ENCODE peak calls at places on chromosomes 12 and 14, in six cellular contexts. O is HFFc6, S is mucosa of descending colon, N is WTC11, Z is uterus, C is right atrium auricular region. R is an unnamed sample.

GRCh38 chr12:24810378-24810777 is 138.5 kb downstream of the BCAT1 start:
- DNase-seq in C (no peak), O (no peak), Z (no peak), N (no peak), S (no peak), R (no peak)

GRCh38 chr12:93223440-93224426 is 154.0 kb upstream of the NUDT4 start:
- DNase-seq in Z (no peak), O (no peak), S (no peak), C (no peak), N (no peak), R (no peak)

GRCh38 chr12:27549801-27550652 is 26.0 kb downstream of the PPFIBP1 start:
- DNase-seq in C (peak), N (peak), S (peak), O (peak), Z (peak), R (peak)

GRCh38 chr14:54189358-54190354 is 207.2 kb upstream of the CDKN3 start:
- DNase-seq in O (peak), Z (no peak), N (no peak), S (no peak), C (no peak), R (no peak)

GRCh38 chr12:124720019-124720686 is 143.5 kb downstream of the SCARB1 start:
- DNase-seq in O (peak), N (no peak), C (no peak), S (no peak), Z (peak), R (no peak)

GRCh38 chr12:115088995-115089841 is 405.2 kb upstream of the TBX3 start:
- DNase-seq in Z (no peak), S (no peak), N (no peak), O (no peak), C (no peak), R (no peak)

GRCh38 chr12:69966409-69966808 is 141.4 kb downstream of the MYRFL start:
- DNase-seq in S (peak), N (no peak), Z (no peak), C (peak), O (no peak), R (no peak)

GRCh38 chr14:35004839-35005238 is 22.0 kb downstream of the SRP54 start:
- DNase-seq in C (no peak), N (no peak), S (no peak), O (no peak), Z (no peak), R (no peak)

GRCh38 chr12:82855872-82856271 is 169.2 kb downstream of the TMTC2 start:
- DNase-seq in O (no peak), S (no peak), Z (no peak), C (no peak), N (no peak), R (no peak)

GRCh38 chr12:76226956-76227355 is 121.3 kb downstream of the BBS10 start:
- DNase-seq in O (no peak), S (no peak), C (no peak), N (no peak), Z (no peak), R (no peak)

GRCh38 chr12:115571027-115571426 is 706.5 kb downstream of the MED13L start:
- DNase-seq in Z (no peak), S (no peak), C (no peak), N (no peak), O (no peak), R (no peak)

GRCh38 chr12:108846320-108846719 is 11.1 kb downstream of the SSH1 start:
- DNase-seq in N (no peak), Z (no peak), O (no peak), C (no peak), S (no peak), R (no peak)

GRCh38 chr12:127046467-127046866 is 1220.5 kb upstream of the TMEM132C start:
- DNase-seq in O (no peak), S (no peak), Z (no peak), C (no peak), N (no peak), R (no peak)

GRCh38 chr14:102088012-102088792 is 1.4 kb upstream of the HSP90AA1 start:
- DNase-seq in N (peak), C (peak), Z (peak), S (peak), O (no peak), R (no peak)

GRCh38 chr14:102086972-102087761 is at the start of gene HSP90AA1:
- DNase-seq in N (peak), C (peak), S (peak), Z (peak), O (peak), R (peak)

GRCh38 chr14:102089621-102090343 is 2.9 kb upstream of the HSP90AA1 start:
- DNase-seq in C (no peak), Z (no peak), O (no peak), N (no peak), S (no peak), R (no peak)

GRCh38 chr14:102086346-102086971 is 385 bp downstream of the HSP90AA1 start:
- DNase-seq in C (no peak), O (peak), S (peak), Z (peak), N (no peak), R (no peak)

GRCh38 chr14:102087762-102088011 is 843 bp upstream of the HSP90AA1 start:
- DNase-seq in S (no peak), Z (no peak), C (no peak), N (no peak), O (no peak), R (no peak)
- TF ChIP-seq CTCF in S (no peak), Z (no peak), C (no peak), N (no peak), O (no peak), R (no peak)

DNA sequence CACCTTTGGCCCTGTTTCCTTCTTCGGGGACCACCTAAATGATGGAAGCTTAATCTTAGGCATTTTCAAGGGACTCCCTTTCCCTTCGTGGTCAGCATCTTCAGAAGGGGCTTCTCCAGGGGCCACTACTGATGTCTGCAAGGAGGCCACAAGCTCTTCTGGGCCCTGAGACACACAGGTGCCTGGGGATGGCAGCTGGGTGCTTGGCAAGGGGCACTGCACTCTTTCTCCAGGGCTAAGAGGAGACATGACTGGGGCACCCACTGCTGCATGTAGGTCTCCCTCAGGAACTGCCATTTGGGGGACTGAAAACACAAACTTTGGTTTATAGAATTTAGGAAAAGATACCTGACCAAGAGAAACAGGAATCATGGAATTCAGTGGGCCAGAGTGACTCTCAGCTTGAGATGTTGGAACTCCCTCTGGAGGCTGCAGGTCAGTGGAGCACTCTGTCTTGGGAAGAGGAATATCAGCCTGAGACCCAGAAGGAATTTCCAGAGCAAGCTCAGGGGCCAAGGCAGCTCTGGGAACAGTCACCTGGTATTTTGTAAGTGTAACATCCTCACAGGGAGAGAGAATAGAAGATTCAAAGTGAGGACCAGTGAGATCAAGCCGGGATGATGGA is 16.0 kb downstream of the PLD4 start:
- DNase-seq in C (no peak), O (no peak), N (peak), S (no peak), Z (no peak), R (no peak)
- TF ChIP-seq CTCF in C (no peak), O (peak), N (no peak), S (no peak), Z (no peak), R (no peak)

DNA sequence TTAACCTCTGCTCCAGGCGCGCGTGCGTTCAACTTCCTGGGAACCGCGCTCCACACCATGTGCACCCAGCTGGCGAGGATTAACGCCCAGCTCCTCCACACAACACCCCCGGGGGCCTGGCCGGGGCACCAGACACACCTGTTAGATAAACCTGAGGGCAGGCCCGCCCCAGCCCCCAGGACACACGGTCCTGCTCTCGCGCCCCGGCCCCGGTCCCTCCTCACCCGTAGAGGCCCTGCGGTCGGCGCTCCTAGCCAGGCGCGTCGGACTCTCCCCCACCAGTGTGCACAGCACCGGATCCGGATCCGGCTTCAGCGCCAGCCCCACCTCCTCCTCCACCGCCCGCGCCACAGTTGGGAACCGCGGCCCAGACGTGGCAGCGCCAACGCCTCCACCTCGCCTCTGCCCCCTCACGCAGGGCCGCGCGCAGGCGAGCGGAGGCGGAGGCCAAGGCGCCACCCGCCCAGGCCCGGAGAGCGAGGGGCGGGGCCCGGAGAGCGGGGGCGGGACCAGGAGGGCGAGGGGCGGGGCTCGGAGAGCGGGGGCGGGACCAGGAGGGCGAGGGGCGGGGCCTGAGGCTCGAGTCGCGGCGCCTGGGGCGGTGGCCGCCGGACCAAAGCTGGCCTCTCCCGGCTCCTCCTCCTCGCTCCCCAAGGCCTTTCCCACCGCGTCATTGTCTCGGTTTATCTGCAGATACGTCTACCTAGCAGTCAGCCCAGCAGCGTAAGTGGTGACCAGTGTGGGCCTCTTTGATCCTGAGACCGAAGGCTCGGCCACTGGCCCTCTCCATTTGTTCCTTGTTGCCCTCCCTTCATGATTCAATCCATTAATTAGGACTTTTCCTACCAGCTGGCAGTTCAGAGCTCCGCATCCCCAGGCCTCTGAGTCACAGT is at the start of gene GNPNAT1:
- DNase-seq in N (peak), O (peak), S (peak), C (peak), Z (peak), R (peak)
- TF ChIP-seq CTCF in N (no peak), O (no peak), S (no peak), C (no peak), Z (no peak), R (no peak)

GRCh38 chr12:54996235-54996634 is 11.7 kb upstream of the TESPA1 start:
- DNase-seq in Z (no peak), C (no peak), O (no peak), N (no peak), S (no peak), R (no peak)
- TF ChIP-seq CTCF in Z (no peak), C (no peak), O (no peak), N (no peak), S (no peak), R (no peak)

GRCh38 chr14:36649872-36650650 is 11.6 kb upstream of the PAX9 start:
- DNase-seq in C (no peak), Z (no peak), S (no peak), N (no peak), O (no peak), R (no peak)

GRCh38 chr14:36647417-36647826 is 14.2 kb upstream of the PAX9 start:
- DNase-seq in O (no peak), N (peak), Z (no peak), C (no peak), S (no peak), R (no peak)

GRCh38 chr14:36647827-36648753 is 13.6 kb upstream of the PAX9 start:
- DNase-seq in O (no peak), S (peak), Z (no peak), N (peak), C (no peak), R (no peak)

GRCh38 chr14:36652542-36653201 is 9.0 kb upstream of the PAX9 start:
- DNase-seq in N (no peak), C (no peak), O (no peak), S (no peak), Z (no peak), R (no peak)

GRCh38 chr14:36646664-36647416 is 14.8 kb upstream of the PAX9 start:
- DNase-seq in C (no peak), S (peak), Z (no peak), O (no peak), N (peak), R (no peak)
- TF ChIP-seq CTCF in C (no peak), S (no peak), Z (no peak), O (no peak), N (no peak), R (no peak)

DNA sequence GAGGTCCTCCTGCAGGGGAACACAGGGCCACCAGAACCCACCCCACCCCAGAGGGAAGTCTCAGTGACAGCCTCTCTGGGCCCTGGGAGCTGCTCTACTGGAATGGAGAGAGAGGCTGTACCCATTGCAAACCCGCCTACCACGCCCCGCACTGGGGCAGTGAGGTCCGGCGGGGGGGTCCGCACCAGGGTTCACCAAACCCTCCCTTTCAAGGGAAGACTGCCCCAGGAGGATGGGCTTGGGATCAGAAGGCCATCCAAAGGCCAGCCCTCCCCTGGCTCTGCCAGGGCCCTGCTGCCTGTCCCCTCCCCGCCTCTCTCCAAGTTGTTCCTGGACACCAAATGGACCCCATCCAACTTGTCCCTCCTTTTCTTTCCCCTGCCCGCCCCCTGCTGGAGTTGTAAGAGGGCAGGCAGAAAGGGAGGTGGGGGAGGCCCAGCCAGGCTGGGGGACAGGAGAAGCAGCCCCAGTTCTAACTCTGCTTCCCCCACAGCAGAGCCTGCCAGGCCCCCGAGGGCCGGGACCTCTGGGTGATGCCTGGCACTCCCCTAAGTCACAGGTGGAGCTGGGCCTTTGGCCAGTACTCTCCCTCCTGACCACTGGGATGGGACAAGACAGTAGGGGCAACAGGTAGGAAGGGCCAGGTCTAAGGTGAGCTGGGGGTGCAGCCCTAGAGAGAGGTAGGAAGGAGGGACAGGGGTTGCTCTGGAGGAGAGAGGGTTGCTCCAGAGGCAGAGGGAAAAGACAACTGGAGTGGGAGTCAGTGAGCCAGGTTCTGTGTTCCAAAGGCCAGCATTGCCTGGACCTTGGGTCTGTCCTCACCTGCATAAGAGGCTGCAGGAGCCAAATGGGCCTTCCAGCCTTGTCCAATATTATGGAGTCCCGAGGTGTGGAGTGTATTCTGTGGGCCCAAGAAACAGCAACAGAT is 3.2 kb upstream of the DIO3 start:
- DNase-seq in O (no peak), Z (peak), N (peak), S (peak), C (no peak), R (no peak)
- TF ChIP-seq CTCF in O (peak), Z (peak), N (no peak), S (no peak), C (no peak), R (no peak)